ENCODE peak calls at places on chromosomes 16 and 17, in ten cellular contexts. J, W, P, D, X, N, G, Q, L and M are unnamed samples.

GRCh38 chr17:77528516-77529327 is 388.0 kb downstream of the SEC14L1 start:
- DNase-seq in J (no peak), W (no peak), P (peak), D (no peak), X (no peak), N (no peak), G (no peak), Q (peak), L (no peak), M (no peak)

GRCh38 chr16:27813591-27813990 is 249.9 kb downstream of the GSG1L start:
- DNase-seq in J (no peak), W (no peak), P (no peak), D (no peak), X (no peak), N (no peak), G (no peak), Q (no peak), L (no peak), M (no peak)

GRCh38 chr17:47203984-47204721 is 5.0 kb upstream of the MYL4 start:
- DNase-seq in J (no peak), W (peak), P (no peak), D (no peak), X (no peak), N (no peak), G (peak), Q (no peak), L (no peak), M (no peak)

GRCh38 chr16:78957328-78958100 is 643.0 kb downstream of the MAF start:
- DNase-seq in J (peak), W (no peak), P (no peak), D (no peak), X (no peak), N (no peak), G (peak), Q (no peak), L (peak), M (no peak)

GRCh38 chr16:35908942-35909341 is 2449.5 kb downstream of the TP53TG3F start:
- DNase-seq in J (peak), W (no peak), P (no peak), D (no peak), X (peak), N (no peak), G (peak), Q (no peak), L (no peak), M (no peak)

GRCh38 chr17:4852504-4853075 is 19.4 kb downstream of the MINK1 start:
- DNase-seq in J (no peak), W (peak), P (no peak), D (peak), X (peak), N (no peak), G (no peak), Q (no peak), L (no peak), M (peak)

GRCh38 chr17:40714473-40714872 is 10.9 kb upstream of the KRT24 start:
- DNase-seq in J (no peak), W (no peak), P (no peak), D (no peak), X (no peak), N (no peak), G (no peak), Q (no peak), L (no peak), M (no peak)

GRCh38 chr16:66004706-66005105 is 361.8 kb upstream of the CDH5 start:
- DNase-seq in J (no peak), W (peak), P (no peak), D (no peak), X (no peak), N (no peak), G (no peak), Q (no peak), L (no peak), M (no peak)

GRCh38 chr17:58531122-58531521 is 16.7 kb upstream of the MTMR4 start:
- DNase-seq in J (no peak), W (no peak), P (no peak), D (no peak), X (no peak), N (no peak), G (no peak), Q (no peak), L (no peak), M (no peak)
- H3K4me3 ChIP-seq in J (peak), W (no peak), P (peak), D (peak), X (no peak), N (peak), G (no peak), Q (peak), L (no peak), M (no peak)

GRCh38 chr16:86885139-86885538 is 306.8 kb downstream of the FOXL1 start:
- DNase-seq in J (no peak), W (no peak), P (no peak), D (no peak), X (no peak), N (no peak), G (no peak), Q (no peak), L (no peak), M (no peak)
- H3K4me3 ChIP-seq in J (no peak), W (no peak), P (no peak), D (no peak), X (no peak), N (no peak), G (no peak), Q (no peak), L (no peak), M (no peak)

GRCh38 chr16:67430504-67431076 is 331 bp upstream of the HSD11B2 start:
- DNase-seq in J (no peak), W (no peak), P (no peak), D (peak), X (peak), N (peak), G (peak), Q (peak), L (peak), M (peak)
- H3K4me3 ChIP-seq in J (peak), W (peak), P (peak), D (peak), X (peak), N (peak), G (peak), Q (peak), L (peak), M (peak)

GRCh38 chr17:81517339-81518112 is 4.9 kb upstream of the ACTG1 start:
- DNase-seq in J (no peak), W (no peak), P (no peak), D (no peak), X (no peak), N (peak), G (peak), Q (no peak), L (no peak), M (no peak)

GRCh38 chr17:81516439-81516838 is 3.8 kb upstream of the ACTG1 start:
- DNase-seq in J (no peak), W (no peak), P (no peak), D (no peak), X (no peak), N (peak), G (no peak), Q (no peak), L (no peak), M (no peak)

GRCh38 chr17:81515530-81516041 is 3.0 kb upstream of the ACTG1 start:
- DNase-seq in J (no peak), W (no peak), P (peak), D (no peak), X (no peak), N (peak), G (no peak), Q (no peak), L (no peak), M (no peak)

GRCh38 chr17:81518113-81518784 is 5.7 kb upstream of the ACTG1 start:
- DNase-seq in J (no peak), W (no peak), P (no peak), D (peak), X (no peak), N (no peak), G (peak), Q (no peak), L (peak), M (no peak)

GRCh38 chr17:81517009-81517338 is 4.4 kb upstream of the ACTG1 start:
- DNase-seq in J (no peak), W (no peak), P (no peak), D (no peak), X (no peak), N (peak), G (no peak), Q (no peak), L (no peak), M (no peak)
- H3K4me3 ChIP-seq in J (no peak), W (no peak), P (peak), D (peak), X (no peak), N (peak), G (peak), Q (peak), L (no peak), M (no peak)

DNA sequence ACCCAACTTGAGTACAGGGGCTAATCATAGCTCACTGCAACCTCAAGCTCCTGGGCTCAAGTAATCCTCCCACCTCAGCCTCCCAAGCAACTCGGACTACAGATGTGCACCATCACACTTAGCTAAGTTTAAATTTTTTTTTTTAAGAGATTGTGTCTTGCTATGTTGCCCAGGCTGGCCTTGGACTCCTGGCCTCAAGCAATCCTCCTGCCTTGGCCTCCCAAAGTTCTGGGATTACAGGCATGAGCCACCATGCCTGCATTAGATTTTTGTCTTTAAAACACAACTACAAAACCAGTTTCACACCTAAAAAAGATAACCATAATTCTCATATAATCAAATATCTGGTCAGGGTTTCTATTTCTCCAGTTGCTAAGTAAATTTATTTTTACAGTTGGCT is 147.1 kb downstream of the CHD9 start:
- DNase-seq in J (no peak), W (no peak), P (no peak), D (no peak), X (no peak), N (no peak), G (no peak), Q (no peak), L (no peak), M (no peak)
- H3K4me3 ChIP-seq in J (no peak), W (no peak), P (no peak), D (no peak), X (no peak), N (no peak), G (no peak), Q (no peak), L (no peak), M (no peak)

DNA sequence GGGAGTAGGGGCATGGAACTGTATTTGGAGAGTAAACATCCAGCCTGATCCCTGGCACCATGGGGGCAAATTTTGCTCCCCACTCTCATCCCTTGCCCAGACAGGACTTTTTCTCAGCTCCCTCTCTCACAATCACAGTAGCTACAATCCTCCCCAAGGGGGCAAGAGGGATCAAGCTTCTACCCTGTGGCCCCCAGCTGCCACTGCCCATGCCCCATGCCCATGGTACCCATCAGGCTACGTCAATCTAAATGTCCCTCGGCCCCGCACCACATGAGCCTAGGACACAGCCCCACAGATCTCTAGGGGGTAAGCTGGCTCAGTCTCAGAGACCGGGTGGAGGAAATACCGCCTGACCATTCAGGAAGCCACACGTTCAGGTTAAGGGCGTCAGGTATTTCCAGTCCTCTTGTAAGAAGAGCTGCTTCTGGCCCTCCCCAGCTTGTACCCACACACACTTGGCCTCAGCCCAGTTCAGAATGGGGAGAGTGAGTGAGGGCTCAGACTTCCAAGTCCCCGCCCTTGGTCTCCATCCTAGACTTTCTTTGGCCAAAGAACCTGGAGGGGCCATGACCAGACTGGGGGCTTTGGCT is 1.8 kb downstream of the CACNB1 start:
- DNase-seq in J (no peak), W (no peak), P (no peak), D (peak), X (no peak), N (peak), G (peak), Q (no peak), L (no peak), M (peak)
- H3K4me3 ChIP-seq in J (no peak), W (no peak), P (no peak), D (peak), X (no peak), N (peak), G (peak), Q (peak), L (no peak), M (no peak)

GRCh38 chr16:58417600-58417999 is 25.3 kb downstream of the GINS3 start:
- DNase-seq in J (peak), W (no peak), P (peak), D (no peak), X (no peak), N (no peak), G (peak), Q (peak), L (no peak), M (no peak)
- H3K4me3 ChIP-seq in J (no peak), W (no peak), P (no peak), D (no peak), X (no peak), N (no peak), G (peak), Q (peak), L (no peak), M (no peak)